ENCODE peak calls at places on chromosomes 3 and 15, in nine cellular contexts. One of them, this sample, is unnamed.

GRCh38 chr15:69535101-69535638 is 82.6 kb downstream of the RPLP1 start:
- DNase-seq in omental fat pad: no peak
- DNase-seq in HepG2: no peak
- DNase-seq in fibroblast of mammary gland: peak; percentile 54
- DNase-seq in BE2C: no peak
- DNase-seq in Peyer's patch: no peak
- DNase-seq in gastrocnemius medialis: no peak
- DNase-seq in progenitor cell of endocrine pancreas: no peak
- DNase-seq in spleen: no peak
- DNase-seq in this sample: no peak

GRCh38 chr3:29775352-29775751 is 494.5 kb downstream of the RBMS3 start:
- DNase-seq in Peyer's patch: no peak
- DNase-seq in HepG2: no peak
- DNase-seq in omental fat pad: no peak
- DNase-seq in BE2C: no peak
- DNase-seq in spleen: no peak
- DNase-seq in progenitor cell of endocrine pancreas: no peak
- DNase-seq in gastrocnemius medialis: no peak
- DNase-seq in fibroblast of mammary gland: peak; percentile 62
- DNase-seq in this sample: no peak

GRCh38 chr3:135650309-135650708 is 315.2 kb upstream of the PPP2R3A start:
- DNase-seq in BE2C: no peak
- DNase-seq in progenitor cell of endocrine pancreas: no peak
- DNase-seq in spleen: no peak
- DNase-seq in Peyer's patch: no peak
- DNase-seq in fibroblast of mammary gland: no peak
- DNase-seq in gastrocnemius medialis: no peak
- DNase-seq in HepG2: no peak
- DNase-seq in omental fat pad: no peak
- DNase-seq in this sample: no peak

GRCh38 chr3:98920166-98920565 is 18.7 kb upstream of the DCBLD2 start:
- DNase-seq in fibroblast of mammary gland: no peak
- DNase-seq in HepG2: no peak
- DNase-seq in Peyer's patch: no peak
- DNase-seq in gastrocnemius medialis: no peak
- DNase-seq in progenitor cell of endocrine pancreas: no peak
- DNase-seq in spleen: no peak
- DNase-seq in omental fat pad: no peak
- DNase-seq in BE2C: no peak
- DNase-seq in this sample: no peak

GRCh38 chr15:78427985-78428384 is 10.0 kb upstream of the IREB2 start:
- DNase-seq in gastrocnemius medialis: no peak
- DNase-seq in HepG2: no peak
- DNase-seq in spleen: no peak
- DNase-seq in progenitor cell of endocrine pancreas: no peak
- DNase-seq in BE2C: no peak
- DNase-seq in Peyer's patch: no peak
- DNase-seq in fibroblast of mammary gland: no peak
- DNase-seq in omental fat pad: no peak
- DNase-seq in this sample: no peak

GRCh38 chr15:51736646-51737537 is 563 bp downstream of the LYSMD2 start:
- DNase-seq in gastrocnemius medialis: peak; percentile 33
- DNase-seq in fibroblast of mammary gland: no peak
- DNase-seq in spleen: peak; percentile 93
- DNase-seq in omental fat pad: no peak
- DNase-seq in HepG2: no peak
- DNase-seq in BE2C: peak; percentile 75
- DNase-seq in Peyer's patch: peak; percentile 79
- DNase-seq in progenitor cell of endocrine pancreas: peak; percentile 26
- DNase-seq in this sample: peak; percentile 63

GRCh38 chr3:49412632-49413337 is 562 bp downstream of the TCTA start:
- DNase-seq in spleen: peak; percentile 69
- DNase-seq in Peyer's patch: no peak
- DNase-seq in omental fat pad: no peak
- DNase-seq in HepG2: no peak
- DNase-seq in fibroblast of mammary gland: no peak
- DNase-seq in gastrocnemius medialis: no peak
- DNase-seq in progenitor cell of endocrine pancreas: no peak
- DNase-seq in BE2C: no peak
- DNase-seq in this sample: no peak

GRCh38 chr3:50118237-50118636 is 29.5 kb downstream of the RBM5 start:
- DNase-seq in progenitor cell of endocrine pancreas: no peak
- DNase-seq in spleen: no peak
- DNase-seq in BE2C: no peak
- DNase-seq in fibroblast of mammary gland: no peak
- DNase-seq in gastrocnemius medialis: no peak
- DNase-seq in HepG2: no peak
- DNase-seq in Peyer's patch: no peak
- DNase-seq in omental fat pad: no peak
- DNase-seq in this sample: no peak

GRCh38 chr3:122415762-122416654 is at the start of gene WDR5B:
- DNase-seq in BE2C: peak; percentile 97
- DNase-seq in gastrocnemius medialis: peak; percentile 98
- DNase-seq in Peyer's patch: peak; percentile 99
- DNase-seq in spleen: peak; percentile 96
- DNase-seq in HepG2: peak; percentile 96
- DNase-seq in progenitor cell of endocrine pancreas: peak; percentile 97
- DNase-seq in omental fat pad: peak; percentile 89
- DNase-seq in fibroblast of mammary gland: peak; percentile 96
- DNase-seq in this sample: peak; percentile 97

GRCh38 chr3:98233468-98233867 is 30.6 kb upstream of the OR5H6 start:
- DNase-seq in fibroblast of mammary gland: no peak
- DNase-seq in gastrocnemius medialis: no peak
- DNase-seq in omental fat pad: no peak
- DNase-seq in BE2C: no peak
- DNase-seq in HepG2: no peak
- DNase-seq in spleen: no peak
- DNase-seq in progenitor cell of endocrine pancreas: no peak
- DNase-seq in Peyer's patch: no peak
- DNase-seq in this sample: no peak

GRCh38 chr15:62512906-62513305 is 347.8 kb upstream of the C2CD4B start:
- DNase-seq in gastrocnemius medialis: no peak
- DNase-seq in omental fat pad: no peak
- DNase-seq in Peyer's patch: no peak
- DNase-seq in spleen: no peak
- DNase-seq in fibroblast of mammary gland: no peak
- DNase-seq in progenitor cell of endocrine pancreas: no peak
- DNase-seq in HepG2: no peak
- DNase-seq in BE2C: no peak
- DNase-seq in this sample: no peak

GRCh38 chr15:62515696-62516395 is 350.8 kb upstream of the C2CD4B start:
- DNase-seq in HepG2: no peak
- DNase-seq in gastrocnemius medialis: peak; percentile 42
- DNase-seq in progenitor cell of endocrine pancreas: no peak
- DNase-seq in Peyer's patch: no peak
- DNase-seq in BE2C: no peak
- DNase-seq in spleen: no peak
- DNase-seq in omental fat pad: no peak
- DNase-seq in fibroblast of mammary gland: no peak
- DNase-seq in this sample: no peak

GRCh38 chr15:62519900-62520299 is 354.8 kb upstream of the C2CD4B start:
- DNase-seq in progenitor cell of endocrine pancreas: no peak
- DNase-seq in HepG2: no peak
- DNase-seq in BE2C: no peak
- DNase-seq in fibroblast of mammary gland: no peak
- DNase-seq in gastrocnemius medialis: no peak
- DNase-seq in Peyer's patch: no peak
- DNase-seq in spleen: no peak
- DNase-seq in omental fat pad: no peak
- DNase-seq in this sample: no peak

GRCh38 chr15:62521396-62521795 is 356.3 kb upstream of the C2CD4B start:
- DNase-seq in omental fat pad: no peak
- DNase-seq in HepG2: no peak
- DNase-seq in gastrocnemius medialis: no peak
- DNase-seq in fibroblast of mammary gland: no peak
- DNase-seq in Peyer's patch: no peak
- DNase-seq in spleen: no peak
- DNase-seq in progenitor cell of endocrine pancreas: no peak
- DNase-seq in BE2C: no peak
- DNase-seq in this sample: peak; percentile 37

DNA sequence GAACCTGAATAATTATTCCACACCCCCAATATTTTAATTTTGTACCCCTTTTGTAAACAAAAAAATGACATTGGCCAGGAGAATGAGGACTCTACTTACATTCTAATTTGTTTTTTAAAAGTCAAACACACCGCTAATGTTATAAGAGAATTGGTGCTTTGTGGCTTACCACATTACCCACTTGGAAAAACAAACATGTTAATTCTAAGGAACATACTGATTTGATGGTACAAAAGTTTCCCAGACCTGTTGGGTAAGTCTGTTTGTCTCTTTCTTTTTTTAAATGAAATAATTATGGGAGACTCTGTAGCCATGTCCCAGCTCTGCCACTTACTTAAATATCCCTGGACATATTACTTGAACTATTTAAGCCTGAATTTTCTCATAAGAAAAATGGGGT is 352.5 kb upstream of the C2CD4B start:
- DNase-seq in gastrocnemius medialis: no peak
- DNase-seq in omental fat pad: no peak
- DNase-seq in spleen: no peak
- DNase-seq in BE2C: no peak
- DNase-seq in HepG2: no peak
- DNase-seq in Peyer's patch: no peak
- DNase-seq in fibroblast of mammary gland: no peak
- DNase-seq in progenitor cell of endocrine pancreas: no peak
- DNase-seq in this sample: no peak
- TF ChIP-seq CTCF in gastrocnemius medialis: no peak
- TF ChIP-seq CTCF in omental fat pad: no peak
- TF ChIP-seq CTCF in spleen: no peak
- TF ChIP-seq CTCF in BE2C: no peak
- TF ChIP-seq CTCF in HepG2: no peak
- TF ChIP-seq CTCF in Peyer's patch: no peak
- TF ChIP-seq CTCF in fibroblast of mammary gland: no peak
- TF ChIP-seq CTCF in progenitor cell of endocrine pancreas: no peak
- TF ChIP-seq CTCF in this sample: no peak

DNA sequence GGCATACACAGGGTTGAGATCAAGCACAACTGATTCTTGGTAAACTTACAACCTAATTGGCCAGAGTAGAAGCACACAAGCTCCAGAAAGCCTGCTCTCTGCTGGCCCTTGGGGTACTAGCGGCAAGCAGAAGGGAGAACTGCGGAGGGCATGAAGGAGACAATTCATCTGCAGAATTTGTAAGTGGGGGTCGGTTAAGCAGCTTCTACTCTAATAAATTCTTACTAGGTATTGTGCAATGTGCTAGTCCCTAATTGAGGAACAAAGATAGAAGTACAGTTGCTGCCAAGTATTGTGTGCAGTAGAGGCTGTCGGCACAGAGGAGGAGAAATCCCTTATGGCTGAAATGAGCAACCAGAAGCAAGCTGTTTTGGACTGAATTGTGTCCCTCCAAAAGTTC is 91.2 kb upstream of the VEPH1 start:
- DNase-seq in progenitor cell of endocrine pancreas: no peak
- DNase-seq in gastrocnemius medialis: no peak
- DNase-seq in fibroblast of mammary gland: peak; percentile 34
- DNase-seq in Peyer's patch: no peak
- DNase-seq in HepG2: no peak
- DNase-seq in spleen: no peak
- DNase-seq in BE2C: no peak
- DNase-seq in omental fat pad: no peak
- DNase-seq in this sample: no peak
- TF ChIP-seq CTCF in progenitor cell of endocrine pancreas: no peak
- TF ChIP-seq CTCF in gastrocnemius medialis: no peak
- TF ChIP-seq CTCF in fibroblast of mammary gland: peak; percentile 44
- TF ChIP-seq CTCF in Peyer's patch: no peak
- TF ChIP-seq CTCF in HepG2: no peak
- TF ChIP-seq CTCF in spleen: no peak
- TF ChIP-seq CTCF in BE2C: peak; percentile 20
- TF ChIP-seq CTCF in omental fat pad: no peak
- TF ChIP-seq CTCF in this sample: peak; percentile 19

DNA sequence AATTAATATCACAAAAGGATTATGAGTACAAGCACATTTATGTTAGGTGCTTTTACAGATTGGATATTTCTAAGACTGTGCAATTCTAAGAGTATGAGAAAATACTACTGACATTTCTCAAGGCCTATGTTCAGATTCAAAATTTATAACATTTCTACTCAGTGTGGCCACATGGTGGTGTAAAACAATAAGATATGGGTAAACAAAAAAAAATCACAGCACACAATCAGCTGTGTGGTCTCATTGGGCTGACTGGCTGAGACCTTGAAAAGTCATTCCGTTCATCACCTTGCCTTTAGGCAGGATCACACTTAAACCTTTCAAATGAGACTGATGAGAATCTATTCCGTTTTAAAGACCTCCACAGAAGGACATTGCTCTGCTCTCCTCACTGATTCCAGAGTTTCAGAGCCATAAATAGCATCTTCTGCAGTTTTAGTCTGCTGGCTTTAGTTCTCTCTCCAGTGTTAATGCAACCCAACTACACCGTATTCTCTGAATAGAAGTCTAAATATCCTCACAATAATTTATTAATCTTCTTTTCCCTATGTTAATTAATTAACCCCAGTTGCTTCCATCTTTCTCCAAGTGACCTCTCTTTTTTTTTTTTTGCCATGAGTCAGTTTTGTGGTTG is 158.2 kb downstream of the SPATA16 start:
- DNase-seq in Peyer's patch: no peak
- DNase-seq in gastrocnemius medialis: no peak
- DNase-seq in HepG2: no peak
- DNase-seq in spleen: no peak
- DNase-seq in progenitor cell of endocrine pancreas: no peak
- DNase-seq in BE2C: no peak
- DNase-seq in omental fat pad: no peak
- DNase-seq in fibroblast of mammary gland: no peak
- DNase-seq in this sample: no peak
- TF ChIP-seq CTCF in Peyer's patch: no peak
- TF ChIP-seq CTCF in gastrocnemius medialis: no peak
- TF ChIP-seq CTCF in HepG2: no peak
- TF ChIP-seq CTCF in spleen: no peak
- TF ChIP-seq CTCF in progenitor cell of endocrine pancreas: no peak
- TF ChIP-seq CTCF in BE2C: no peak
- TF ChIP-seq CTCF in omental fat pad: no peak
- TF ChIP-seq CTCF in fibroblast of mammary gland: no peak
- TF ChIP-seq CTCF in this sample: no peak

GRCh38 chr15:37219211-37219701 is 118.9 kb upstream of the MEIS2 start:
- DNase-seq in spleen: no peak
- DNase-seq in omental fat pad: no peak
- DNase-seq in progenitor cell of endocrine pancreas: no peak
- DNase-seq in fibroblast of mammary gland: no peak
- DNase-seq in gastrocnemius medialis: no peak
- DNase-seq in BE2C: peak; percentile 22
- DNase-seq in HepG2: peak; percentile 48
- DNase-seq in Peyer's patch: no peak
- DNase-seq in this sample: peak; percentile 42
- TF ChIP-seq CTCF in spleen: no peak
- TF ChIP-seq CTCF in omental fat pad: no peak
- TF ChIP-seq CTCF in progenitor cell of endocrine pancreas: no peak
- TF ChIP-seq CTCF in fibroblast of mammary gland: no peak
- TF ChIP-seq CTCF in gastrocnemius medialis: no peak
- TF ChIP-seq CTCF in BE2C: peak; percentile 37
- TF ChIP-seq CTCF in HepG2: no peak
- TF ChIP-seq CTCF in Peyer's patch: no peak
- TF ChIP-seq CTCF in this sample: peak; percentile 19

DNA sequence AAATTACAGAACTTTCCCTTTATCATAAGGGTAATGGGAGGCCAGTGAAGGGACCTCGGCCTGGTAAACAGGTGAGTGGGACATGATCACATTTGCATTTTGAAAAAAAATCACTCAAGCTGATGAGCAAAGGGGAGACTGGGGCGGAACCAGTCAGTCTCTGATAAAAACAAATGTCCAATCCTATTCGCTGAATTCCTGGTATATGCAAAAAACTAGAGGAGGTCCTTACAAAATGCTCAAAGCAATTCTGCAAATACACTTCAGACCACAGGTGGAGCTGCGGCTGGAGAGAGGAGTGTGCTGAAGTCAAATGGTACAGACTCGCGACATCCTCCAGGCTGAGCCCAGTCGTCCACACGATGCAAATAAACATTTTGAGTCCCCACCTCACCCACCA is 166.7 kb downstream of the FOXP1 start:
- DNase-seq in fibroblast of mammary gland: no peak
- DNase-seq in spleen: peak; percentile 82
- DNase-seq in HepG2: peak; percentile 34
- DNase-seq in omental fat pad: no peak
- DNase-seq in Peyer's patch: peak; percentile 69
- DNase-seq in gastrocnemius medialis: no peak
- DNase-seq in BE2C: peak; percentile 28
- DNase-seq in progenitor cell of endocrine pancreas: no peak
- DNase-seq in this sample: no peak
- TF ChIP-seq CTCF in fibroblast of mammary gland: no peak
- TF ChIP-seq CTCF in spleen: no peak
- TF ChIP-seq CTCF in HepG2: peak; percentile 21
- TF ChIP-seq CTCF in omental fat pad: no peak
- TF ChIP-seq CTCF in Peyer's patch: no peak
- TF ChIP-seq CTCF in gastrocnemius medialis: no peak
- TF ChIP-seq CTCF in BE2C: peak; percentile 35
- TF ChIP-seq CTCF in progenitor cell of endocrine pancreas: peak; percentile 45
- TF ChIP-seq CTCF in this sample: peak; percentile 35

This sample was measured in WERI-Rb-1.